ENCODE peak calls at places on chromosomes 12 and 14, in nine cellular contexts. One of them, this sample, is unnamed.

GRCh38 chr12:57001448-57001906 is 4.9 kb downstream of the ZBTB39 start:
- DNase-seq in amniotic stem cell: no peak
- DNase-seq in GM19239: peak
- DNase-seq in BJ: no peak
- DNase-seq in T-helper 9 cell: peak
- DNase-seq in activated CD4-positive, alpha-beta T cell treated with anti-CD3 and anti-CD28 coated beads for 1 hour: peak
- DNase-seq in nephron progenitor cell: peak
- DNase-seq in AG09319: no peak
- DNase-seq in Panc1: peak
- DNase-seq in this sample: peak

GRCh38 chr12:14273911-14274306 is 91.6 kb upstream of the ATF7IP start:
- DNase-seq in AG09319: no peak
- DNase-seq in nephron progenitor cell: no peak
- DNase-seq in amniotic stem cell: no peak
- DNase-seq in GM19239: no peak
- DNase-seq in BJ: no peak
- DNase-seq in T-helper 9 cell: no peak
- DNase-seq in activated CD4-positive, alpha-beta T cell treated with anti-CD3 and anti-CD28 coated beads for 1 hour: no peak
- DNase-seq in Panc1: no peak
- DNase-seq in this sample: no peak

GRCh38 chr12:110531741-110532333 is 29.7 kb downstream of the RAD9B start:
- DNase-seq in T-helper 9 cell: no peak
- DNase-seq in nephron progenitor cell: no peak
- DNase-seq in activated CD4-positive, alpha-beta T cell treated with anti-CD3 and anti-CD28 coated beads for 1 hour: no peak
- DNase-seq in AG09319: no peak
- DNase-seq in Panc1: no peak
- DNase-seq in amniotic stem cell: no peak
- DNase-seq in BJ: peak
- DNase-seq in GM19239: peak
- DNase-seq in this sample: no peak

GRCh38 chr14:95320076-95320895 is 578 bp upstream of the CLMN start:
- DNase-seq in AG09319: no peak
- DNase-seq in nephron progenitor cell: no peak
- DNase-seq in T-helper 9 cell: no peak
- DNase-seq in Panc1: no peak
- DNase-seq in activated CD4-positive, alpha-beta T cell treated with anti-CD3 and anti-CD28 coated beads for 1 hour: no peak
- DNase-seq in GM19239: no peak
- DNase-seq in BJ: no peak
- DNase-seq in amniotic stem cell: no peak
- DNase-seq in this sample: no peak

GRCh38 chr12:87818416-87818815 is 210.8 kb downstream of the C12orf50 start:
- DNase-seq in Panc1: no peak
- DNase-seq in AG09319: no peak
- DNase-seq in BJ: no peak
- DNase-seq in T-helper 9 cell: no peak
- DNase-seq in GM19239: no peak
- DNase-seq in amniotic stem cell: no peak
- DNase-seq in nephron progenitor cell: no peak
- DNase-seq in activated CD4-positive, alpha-beta T cell treated with anti-CD3 and anti-CD28 coated beads for 1 hour: no peak
- DNase-seq in this sample: no peak

GRCh38 chr12:84727964-84728363 is 184.6 kb downstream of the SLC6A15 start:
- DNase-seq in Panc1: no peak
- DNase-seq in amniotic stem cell: no peak
- DNase-seq in T-helper 9 cell: no peak
- DNase-seq in BJ: no peak
- DNase-seq in GM19239: no peak
- DNase-seq in AG09319: no peak
- DNase-seq in activated CD4-positive, alpha-beta T cell treated with anti-CD3 and anti-CD28 coated beads for 1 hour: no peak
- DNase-seq in nephron progenitor cell: no peak
- DNase-seq in this sample: no peak

GRCh38 chr14:69263364-69263763 is 3.4 kb downstream of the GALNT16 start:
- DNase-seq in GM19239: no peak
- DNase-seq in amniotic stem cell: peak
- DNase-seq in activated CD4-positive, alpha-beta T cell treated with anti-CD3 and anti-CD28 coated beads for 1 hour: no peak
- DNase-seq in BJ: peak
- DNase-seq in Panc1: no peak
- DNase-seq in AG09319: peak
- DNase-seq in nephron progenitor cell: peak
- DNase-seq in T-helper 9 cell: no peak
- DNase-seq in this sample: peak

GRCh38 chr14:90513151-90514014 is 116.6 kb downstream of the CALM1 start:
- DNase-seq in AG09319: no peak
- DNase-seq in T-helper 9 cell: no peak
- DNase-seq in Panc1: no peak
- DNase-seq in nephron progenitor cell: peak
- DNase-seq in BJ: no peak
- DNase-seq in amniotic stem cell: no peak
- DNase-seq in GM19239: no peak
- DNase-seq in activated CD4-positive, alpha-beta T cell treated with anti-CD3 and anti-CD28 coated beads for 1 hour: no peak
- DNase-seq in this sample: peak

GRCh38 chr12:12892670-12893290 is 1.4 kb downstream of the GPRC5A start:
- DNase-seq in AG09319: no peak
- DNase-seq in BJ: no peak
- DNase-seq in amniotic stem cell: no peak
- DNase-seq in GM19239: no peak
- DNase-seq in Panc1: no peak
- DNase-seq in nephron progenitor cell: no peak
- DNase-seq in T-helper 9 cell: no peak
- DNase-seq in activated CD4-positive, alpha-beta T cell treated with anti-CD3 and anti-CD28 coated beads for 1 hour: no peak
- DNase-seq in this sample: peak

GRCh38 chr14:100902295-100902694 is 1.2 kb downstream of the RTL1 start:
- DNase-seq in Panc1: no peak
- DNase-seq in AG09319: no peak
- DNase-seq in BJ: no peak
- DNase-seq in amniotic stem cell: no peak
- DNase-seq in GM19239: no peak
- DNase-seq in nephron progenitor cell: no peak
- DNase-seq in T-helper 9 cell: no peak
- DNase-seq in activated CD4-positive, alpha-beta T cell treated with anti-CD3 and anti-CD28 coated beads for 1 hour: no peak
- DNase-seq in this sample: no peak

GRCh38 chr12:6606331-6607131 is 648 bp downstream of the CHD4 start:
- DNase-seq in GM19239: peak
- DNase-seq in activated CD4-positive, alpha-beta T cell treated with anti-CD3 and anti-CD28 coated beads for 1 hour: peak
- DNase-seq in nephron progenitor cell: peak
- DNase-seq in amniotic stem cell: no peak
- DNase-seq in BJ: no peak
- DNase-seq in Panc1: no peak
- DNase-seq in T-helper 9 cell: peak
- DNase-seq in AG09319: no peak
- DNase-seq in this sample: peak

GRCh38 chr12:113587720-113588119 is 116.0 kb upstream of the LHX5 start:
- DNase-seq in activated CD4-positive, alpha-beta T cell treated with anti-CD3 and anti-CD28 coated beads for 1 hour: no peak
- DNase-seq in T-helper 9 cell: no peak
- DNase-seq in Panc1: no peak
- DNase-seq in amniotic stem cell: no peak
- DNase-seq in BJ: no peak
- DNase-seq in AG09319: no peak
- DNase-seq in nephron progenitor cell: no peak
- DNase-seq in GM19239: no peak
- DNase-seq in this sample: no peak

GRCh38 chr12:92871121-92871520 is 58.0 kb downstream of the EEA1 start:
- DNase-seq in Panc1: no peak
- DNase-seq in BJ: no peak
- DNase-seq in activated CD4-positive, alpha-beta T cell treated with anti-CD3 and anti-CD28 coated beads for 1 hour: no peak
- DNase-seq in T-helper 9 cell: no peak
- DNase-seq in AG09319: peak
- DNase-seq in nephron progenitor cell: no peak
- DNase-seq in amniotic stem cell: no peak
- DNase-seq in GM19239: no peak
- DNase-seq in this sample: no peak

GRCh38 chr14:103521438-103521961 is 1.1 kb downstream of the CKB start:
- DNase-seq in amniotic stem cell: no peak
- DNase-seq in GM19239: no peak
- DNase-seq in BJ: no peak
- DNase-seq in AG09319: no peak
- DNase-seq in activated CD4-positive, alpha-beta T cell treated with anti-CD3 and anti-CD28 coated beads for 1 hour: no peak
- DNase-seq in nephron progenitor cell: no peak
- DNase-seq in T-helper 9 cell: no peak
- DNase-seq in Panc1: no peak
- DNase-seq in this sample: no peak

GRCh38 chr12:107998863-107999262 is 130.2 kb upstream of the WSCD2 start:
- DNase-seq in BJ: no peak
- DNase-seq in nephron progenitor cell: no peak
- DNase-seq in Panc1: no peak
- DNase-seq in amniotic stem cell: no peak
- DNase-seq in activated CD4-positive, alpha-beta T cell treated with anti-CD3 and anti-CD28 coated beads for 1 hour: no peak
- DNase-seq in T-helper 9 cell: no peak
- DNase-seq in AG09319: no peak
- DNase-seq in GM19239: no peak
- DNase-seq in this sample: no peak

GRCh38 chr12:115020091-115020490 is 336.1 kb upstream of the TBX3 start:
- DNase-seq in Panc1: no peak
- DNase-seq in AG09319: no peak
- DNase-seq in amniotic stem cell: no peak
- DNase-seq in nephron progenitor cell: no peak
- DNase-seq in activated CD4-positive, alpha-beta T cell treated with anti-CD3 and anti-CD28 coated beads for 1 hour: no peak
- DNase-seq in GM19239: no peak
- DNase-seq in BJ: no peak
- DNase-seq in T-helper 9 cell: no peak
- DNase-seq in this sample: no peak

GRCh38 chr14:71482701-71483100 is 449.5 kb upstream of the RGS6 start:
- DNase-seq in GM19239: no peak
- DNase-seq in Panc1: no peak
- DNase-seq in BJ: no peak
- DNase-seq in activated CD4-positive, alpha-beta T cell treated with anti-CD3 and anti-CD28 coated beads for 1 hour: no peak
- DNase-seq in T-helper 9 cell: no peak
- DNase-seq in amniotic stem cell: no peak
- DNase-seq in nephron progenitor cell: no peak
- DNase-seq in AG09319: no peak
- DNase-seq in this sample: no peak

GRCh38 chr12:46959484-46959883 is 119.9 kb upstream of the PCED1B start:
- DNase-seq in AG09319: peak
- DNase-seq in activated CD4-positive, alpha-beta T cell treated with anti-CD3 and anti-CD28 coated beads for 1 hour: no peak
- DNase-seq in BJ: peak
- DNase-seq in Panc1: peak
- DNase-seq in nephron progenitor cell: no peak
- DNase-seq in T-helper 9 cell: no peak
- DNase-seq in amniotic stem cell: no peak
- DNase-seq in GM19239: no peak
- DNase-seq in this sample: no peak

GRCh38 chr14:39107624-39108023 is 4.6 kb upstream of the SEC23A start:
- DNase-seq in GM19239: no peak
- DNase-seq in BJ: no peak
- DNase-seq in activated CD4-positive, alpha-beta T cell treated with anti-CD3 and anti-CD28 coated beads for 1 hour: no peak
- DNase-seq in Panc1: no peak
- DNase-seq in amniotic stem cell: no peak
- DNase-seq in T-helper 9 cell: no peak
- DNase-seq in nephron progenitor cell: no peak
- DNase-seq in AG09319: no peak
- DNase-seq in this sample: no peak

GRCh38 chr12:131608740-131609665 is 101.9 kb upstream of the SFSWAP start:
- DNase-seq in nephron progenitor cell: peak
- DNase-seq in AG09319: peak
- DNase-seq in amniotic stem cell: peak
- DNase-seq in BJ: no peak
- DNase-seq in activated CD4-positive, alpha-beta T cell treated with anti-CD3 and anti-CD28 coated beads for 1 hour: peak
- DNase-seq in T-helper 9 cell: peak
- DNase-seq in Panc1: no peak
- DNase-seq in GM19239: peak
- DNase-seq in this sample: peak

GRCh38 chr12:58459191-58459590 is 461.1 kb downstream of the LRIG3 start:
- DNase-seq in activated CD4-positive, alpha-beta T cell treated with anti-CD3 and anti-CD28 coated beads for 1 hour: no peak
- DNase-seq in GM19239: no peak
- DNase-seq in BJ: no peak
- DNase-seq in Panc1: no peak
- DNase-seq in nephron progenitor cell: no peak
- DNase-seq in AG09319: no peak
- DNase-seq in T-helper 9 cell: no peak
- DNase-seq in amniotic stem cell: no peak
- DNase-seq in this sample: no peak

GRCh38 chr12:54369597-54370217 is 5.4 kb upstream of the GPR84 start:
- DNase-seq in amniotic stem cell: no peak
- DNase-seq in nephron progenitor cell: no peak
- DNase-seq in activated CD4-positive, alpha-beta T cell treated with anti-CD3 and anti-CD28 coated beads for 1 hour: no peak
- DNase-seq in AG09319: no peak
- DNase-seq in Panc1: no peak
- DNase-seq in T-helper 9 cell: no peak
- DNase-seq in BJ: no peak
- DNase-seq in GM19239: no peak
- DNase-seq in this sample: no peak

GRCh38 chr12:54624316-54625279 is 10.1 kb downstream of the LACRT start:
- DNase-seq in BJ: no peak
- DNase-seq in activated CD4-positive, alpha-beta T cell treated with anti-CD3 and anti-CD28 coated beads for 1 hour: no peak
- DNase-seq in nephron progenitor cell: no peak
- DNase-seq in GM19239: no peak
- DNase-seq in T-helper 9 cell: no peak
- DNase-seq in Panc1: no peak
- DNase-seq in AG09319: no peak
- DNase-seq in amniotic stem cell: no peak
- DNase-seq in this sample: no peak

GRCh38 chr14:68047910-68048309 is 228.3 kb downstream of the RAD51B start:
- DNase-seq in GM19239: no peak
- DNase-seq in BJ: no peak
- DNase-seq in Panc1: no peak
- DNase-seq in AG09319: no peak
- DNase-seq in T-helper 9 cell: no peak
- DNase-seq in amniotic stem cell: peak
- DNase-seq in nephron progenitor cell: no peak
- DNase-seq in activated CD4-positive, alpha-beta T cell treated with anti-CD3 and anti-CD28 coated beads for 1 hour: no peak
- DNase-seq in this sample: no peak

GRCh38 chr12:6868211-6869048 is 1.1 kb downstream of the TPI1 start:
- DNase-seq in AG09319: no peak
- DNase-seq in activated CD4-positive, alpha-beta T cell treated with anti-CD3 and anti-CD28 coated beads for 1 hour: no peak
- DNase-seq in T-helper 9 cell: no peak
- DNase-seq in GM19239: no peak
- DNase-seq in amniotic stem cell: no peak
- DNase-seq in BJ: no peak
- DNase-seq in nephron progenitor cell: no peak
- DNase-seq in Panc1: no peak
- DNase-seq in this sample: no peak

GRCh38 chr12:28161697-28162096 is 28.6 kb upstream of the CCDC91 start:
- DNase-seq in T-helper 9 cell: no peak
- DNase-seq in GM19239: no peak
- DNase-seq in AG09319: no peak
- DNase-seq in BJ: no peak
- DNase-seq in amniotic stem cell: no peak
- DNase-seq in activated CD4-positive, alpha-beta T cell treated with anti-CD3 and anti-CD28 coated beads for 1 hour: no peak
- DNase-seq in nephron progenitor cell: no peak
- DNase-seq in Panc1: no peak
- DNase-seq in this sample: no peak

GRCh38 chr12:75819512-75819911 is 212.1 kb downstream of the PHLDA1 start:
- DNase-seq in Panc1: no peak
- DNase-seq in BJ: no peak
- DNase-seq in activated CD4-positive, alpha-beta T cell treated with anti-CD3 and anti-CD28 coated beads for 1 hour: no peak
- DNase-seq in GM19239: no peak
- DNase-seq in AG09319: no peak
- DNase-seq in T-helper 9 cell: no peak
- DNase-seq in nephron progenitor cell: no peak
- DNase-seq in amniotic stem cell: no peak
- DNase-seq in this sample: no peak

GRCh38 chr12:88952543-88952942 is 372.3 kb upstream of the KITLG start:
- DNase-seq in amniotic stem cell: peak
- DNase-seq in nephron progenitor cell: no peak
- DNase-seq in Panc1: no peak
- DNase-seq in BJ: no peak
- DNase-seq in GM19239: no peak
- DNase-seq in AG09319: no peak
- DNase-seq in T-helper 9 cell: no peak
- DNase-seq in activated CD4-positive, alpha-beta T cell treated with anti-CD3 and anti-CD28 coated beads for 1 hour: no peak
- DNase-seq in this sample: peak